ENCODE peak calls at places on chromosome 19, in ten cellular contexts. O is esophagus squamous epithelium, A is GM12878, H is body of pancreas, W is transverse colon, D is heart left ventricle, C is testis, R is esophagus muscularis mucosa, P is IMR-90, G is right lobe of liver. U is an unnamed sample. For H3K27me3, the result is how much of the 10 kb centered on the place peaks cover.

GRCh38 chr19:39936020-39936419 is 1.6 kb upstream of the FCGBP start:
- DNase-seq in O (no peak), A (no peak), H (no peak), W (peak), D (no peak), C (no peak), R (no peak), P (no peak), G (no peak), U (no peak)

GRCh38 chr19:15260939-15261338 is 28.7 kb upstream of the EPHX3 start:
- DNase-seq in O (no peak), A (no peak), H (no peak), W (no peak), D (no peak), C (no peak), R (no peak), P (no peak), G (no peak), U (no peak)

GRCh38 chr19:33297401-33298145 is 4.8 kb downstream of the CEBPA start:
- DNase-seq in O (no peak), A (no peak), H (no peak), W (no peak), D (no peak), C (no peak), R (no peak), P (no peak), G (peak), U (peak)

GRCh38 chr19:29671393-29672076 is 6.3 kb downstream of the PLEKHF1 start:
- DNase-seq in O (peak), A (peak), H (peak), W (peak), D (peak), C (peak), R (no peak), P (no peak), G (peak), U (no peak)

GRCh38 chr19:9039728-9040127 is 29.5 kb upstream of the MUC16 start:
- DNase-seq in O (no peak), A (no peak), H (no peak), W (no peak), D (no peak), C (no peak), R (no peak), P (no peak), G (no peak), U (no peak)

GRCh38 chr19:39053276-39054090 is 21.1 kb upstream of the FBXO27 start:
- DNase-seq in O (no peak), A (no peak), H (peak), W (peak), D (no peak), C (no peak), R (no peak), P (no peak), G (peak), U (no peak)

GRCh38 chr19:41699231-41699967 is 9.0 kb upstream of the CEACAM5 start:
- DNase-seq in O (no peak), A (no peak), H (peak), W (peak), D (no peak), C (no peak), R (peak), P (no peak), G (peak), U (peak)

GRCh38 chr19:49094505-49095482 is 9.5 kb downstream of the SNRNP70 start:
- DNase-seq in O (no peak), A (no peak), H (no peak), W (no peak), D (peak), C (peak), R (no peak), P (no peak), G (no peak), U (no peak)

GRCh38 chr19:6015841-6016545 is 38.1 kb upstream of the RANBP3 start:
- DNase-seq in O (no peak), A (no peak), H (no peak), W (no peak), D (no peak), C (no peak), R (no peak), P (no peak), G (no peak), U (no peak)

GRCh38 chr19:5991244-5991838 is 13.4 kb upstream of the RANBP3 start:
- DNase-seq in O (no peak), A (no peak), H (no peak), W (no peak), D (no peak), C (no peak), R (no peak), P (no peak), G (no peak), U (no peak)

GRCh38 chr19:10109528-10109927 is 2.0 kb upstream of the P2RY11 start:
- DNase-seq in O (no peak), A (no peak), H (no peak), W (no peak), D (no peak), C (no peak), R (no peak), P (no peak), G (no peak), U (no peak)

GRCh38 chr19:31314156-31314555 is 35.1 kb downstream of the TSHZ3 start:
- DNase-seq in O (no peak), A (no peak), H (no peak), W (no peak), D (no peak), C (no peak), R (no peak), P (no peak), G (no peak), U (no peak)

GRCh38 chr19:5445071-5445470 is 10.1 kb upstream of the ZNRF4 start:
- DNase-seq in O (no peak), A (no peak), H (no peak), W (no peak), D (no peak), C (no peak), R (no peak), P (no peak), G (no peak), U (no peak)

GRCh38 chr19:27733551-27734266 is 1479.2 kb downstream of the UQCRFS1 start:
- DNase-seq in O (no peak), A (no peak), H (no peak), W (no peak), D (no peak), C (no peak), R (peak), P (no peak), G (no peak), U (no peak)

GRCh38 chr19:35736913-35737886 is 5.1 kb downstream of the IGFLR1 start:
- DNase-seq in O (no peak), A (no peak), H (no peak), W (no peak), D (no peak), C (no peak), R (no peak), P (no peak), G (no peak), U (no peak)

GRCh38 chr19:3969435-3970312 is 1.2 kb downstream of the DAPK3 start:
- DNase-seq in O (no peak), A (no peak), H (peak), W (no peak), D (peak), C (no peak), R (no peak), P (peak), G (no peak), U (no peak)

GRCh38 chr19:5953034-5953589 is 24.8 kb downstream of the RANBP3 start:
- DNase-seq in O (no peak), A (no peak), H (no peak), W (no peak), D (no peak), C (no peak), R (no peak), P (peak), G (no peak), U (no peak)

GRCh38 chr19:17282488-17283256 is 971 bp downstream of the ANKLE1 start:
- DNase-seq in O (no peak), A (peak), H (peak), W (peak), D (peak), C (peak), R (peak), P (peak), G (peak), U (peak)

GRCh38 chr19:18153555-18154134 is 682 bp downstream of the PIK3R2 start:
- DNase-seq in O (no peak), A (no peak), H (peak), W (peak), D (peak), C (no peak), R (peak), P (no peak), G (peak), U (no peak)

GRCh38 chr19:4052114-4052992 is 14.3 kb downstream of the ZBTB7A start:
- DNase-seq in O (no peak), A (no peak), H (peak), W (peak), D (peak), C (no peak), R (no peak), P (peak), G (peak), U (peak)

GRCh38 chr19:16076958-16077611 is 790 bp downstream of the TPM4 start:
- DNase-seq in O (no peak), A (no peak), H (peak), W (peak), D (peak), C (peak), R (peak), P (no peak), G (no peak), U (peak)

GRCh38 chr19:18675779-18676178 is 7.7 kb upstream of the CRTC1 start:
- DNase-seq in O (no peak), A (no peak), H (no peak), W (no peak), D (no peak), C (no peak), R (no peak), P (no peak), G (no peak), U (no peak)

GRCh38 chr19:13723206-13723605 is 41.1 kb upstream of the MRI1 start:
- DNase-seq in O (no peak), A (no peak), H (no peak), W (no peak), D (no peak), C (no peak), R (no peak), P (peak), G (no peak), U (no peak)

DNA sequence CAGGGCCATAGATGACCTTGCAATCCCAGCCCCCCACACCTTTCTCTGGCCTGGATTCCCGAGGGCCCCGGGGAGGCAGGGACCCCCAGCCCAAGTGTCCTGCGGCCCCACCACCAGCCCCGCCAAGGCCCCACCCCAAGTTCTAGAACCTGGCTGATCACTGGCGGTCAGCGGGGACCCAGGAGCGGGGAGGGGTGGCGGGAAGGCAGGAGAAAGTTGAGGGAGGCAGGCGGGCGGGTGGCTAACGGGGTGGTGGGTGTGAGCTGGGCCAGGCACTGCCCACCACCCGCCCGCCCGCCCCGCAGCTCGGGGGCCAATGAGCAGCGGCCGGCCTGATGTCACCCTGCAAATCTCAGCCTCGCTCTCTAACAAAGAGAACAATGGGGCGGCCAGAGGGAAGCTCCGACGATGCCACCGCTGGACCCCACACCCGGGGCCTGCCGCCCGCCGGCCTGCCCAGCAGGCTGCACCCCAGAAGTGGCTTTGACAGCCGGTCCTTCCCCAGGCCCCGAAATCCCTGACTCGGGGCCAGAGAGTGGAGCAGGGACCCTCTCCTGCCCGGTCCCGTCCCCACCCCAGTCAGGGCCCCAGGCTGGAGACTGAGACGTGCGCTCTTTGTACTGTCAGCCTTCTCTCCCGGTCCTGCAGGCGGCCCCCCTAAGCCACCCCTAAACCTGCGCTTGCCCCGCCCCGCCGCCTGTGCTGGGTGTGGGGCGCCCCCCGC is 1.6 kb downstream of the MEX3D start:
- DNase-seq in O (no peak), A (no peak), H (peak), W (peak), D (peak), C (peak), R (no peak), P (peak), G (peak), U (peak)
- TF ChIP-seq POLR2A in O (peak), A (no peak), H (peak), W (peak), D (peak), C (no peak), R (no peak), P (peak), G (peak), U (peak)

DNA sequence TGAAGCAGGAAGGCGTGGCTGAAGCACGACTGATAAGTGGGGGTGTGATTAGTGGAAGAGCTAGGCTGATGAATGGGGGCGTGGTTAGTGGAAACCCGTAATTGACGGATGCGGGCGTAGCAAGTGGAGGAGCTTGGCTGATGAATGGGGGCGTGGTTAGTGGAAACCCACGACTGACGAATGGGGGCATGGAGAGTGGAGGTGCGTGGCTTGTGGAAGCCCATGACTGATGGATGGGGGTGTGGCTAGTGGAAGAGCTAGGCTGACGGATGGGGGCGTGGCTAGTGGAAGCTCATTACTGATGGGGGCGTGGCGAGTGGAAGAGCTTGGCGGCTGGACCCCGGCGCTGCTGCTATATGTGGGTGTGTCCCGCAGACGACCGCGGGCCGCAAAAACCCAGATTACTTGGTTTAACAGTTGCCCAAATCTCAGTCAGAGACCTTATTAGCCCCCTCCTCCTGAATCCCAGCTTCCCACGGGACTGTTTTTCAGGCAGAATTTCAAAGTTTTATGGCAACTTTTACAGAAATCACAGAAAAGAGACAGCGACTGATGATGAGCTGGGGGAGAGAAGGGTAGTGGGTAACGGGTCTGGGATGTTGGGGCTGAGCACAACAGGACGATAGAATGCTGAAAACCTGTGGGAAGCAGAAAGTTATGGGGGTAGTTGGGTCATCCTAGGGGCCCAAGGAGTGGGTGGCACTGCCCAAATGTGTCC is 9.0 kb upstream of the MEIS3 start:
- DNase-seq in O (no peak), A (peak), H (peak), W (peak), D (peak), C (peak), R (peak), P (peak), G (peak), U (peak)
- H3K27me3 ChIP-seq in O (half or more), A (under half), H (under half), W (half or more), D (half or more), C (under half), R (under half), P (under half), G (under half), U (under half)

DNA sequence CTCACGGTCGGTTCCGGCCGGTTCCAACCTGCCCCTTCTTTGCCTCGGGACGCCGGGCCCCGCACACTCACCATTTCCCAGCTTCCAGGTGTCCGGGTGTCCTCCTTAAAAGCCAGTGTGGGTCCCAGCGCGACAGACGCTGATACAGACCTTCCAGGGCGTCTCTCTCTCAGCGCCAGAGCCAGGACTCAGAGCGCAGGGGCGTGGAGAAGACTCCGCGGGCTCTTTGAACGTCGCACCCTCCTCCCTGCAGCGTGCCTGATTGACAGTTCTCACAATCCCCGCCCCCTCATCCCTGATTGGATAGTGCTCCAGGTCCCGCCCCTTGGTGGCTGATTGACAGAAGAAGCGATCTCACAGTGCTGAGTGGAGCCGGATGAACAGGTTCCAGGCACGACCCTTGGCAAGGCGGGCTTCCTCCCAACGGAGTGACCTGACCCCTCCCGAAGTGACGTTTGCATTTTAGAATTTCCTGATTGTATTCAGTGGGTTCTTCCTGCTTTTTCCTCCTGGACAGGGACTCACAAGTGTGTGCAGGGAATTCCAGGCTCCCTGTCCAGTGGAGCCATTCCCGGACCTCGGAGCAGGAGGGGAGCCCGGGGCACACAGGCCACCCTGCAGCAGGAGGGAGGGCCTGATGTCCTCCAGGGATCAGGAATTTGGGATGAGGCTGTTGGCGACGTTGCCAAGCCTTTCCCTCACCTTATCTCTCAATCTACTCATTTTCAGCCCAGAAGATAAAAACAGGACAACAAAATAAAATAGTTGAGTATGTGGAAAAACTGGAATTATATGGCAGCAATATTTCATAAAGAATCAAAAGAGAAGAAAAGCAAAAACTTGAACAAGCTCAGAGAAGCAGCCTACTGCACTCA is at the start of gene ZNF823:
- DNase-seq in O (peak), A (peak), H (peak), W (peak), D (peak), C (peak), R (peak), P (peak), G (peak), U (peak)
- TF ChIP-seq POLR2A in O (peak), A (peak), H (peak), W (peak), D (peak), C (peak), R (peak), P (no peak), G (peak), U (peak)

GRCh38 chr19:55152017-55152416 is 3.0 kb upstream of the TNNT1 start:
- DNase-seq in O (no peak), A (no peak), H (no peak), W (no peak), D (no peak), C (no peak), R (no peak), P (no peak), G (no peak), U (no peak)
- H3K27me3 ChIP-seq in O (half or more), A (under half), H (under half), W (half or more), D (under half), C (under half), R (under half), P (under half), G (under half), U (under half)

GRCh38 chr19:53868091-53868891 is 608 bp downstream of the MYADM start:
- DNase-seq in O (no peak), A (no peak), H (peak), W (peak), D (peak), C (peak), R (no peak), P (peak), G (peak), U (peak)

GRCh38 chr19:53868892-53869804 is 1.5 kb downstream of the MYADM start:
- DNase-seq in O (no peak), A (no peak), H (peak), W (peak), D (peak), C (peak), R (peak), P (peak), G (peak), U (peak)

GRCh38 chr19:53865918-53866696 is 1.6 kb upstream of the MYADM start:
- DNase-seq in O (no peak), A (no peak), H (peak), W (peak), D (peak), C (peak), R (no peak), P (peak), G (no peak), U (peak)

GRCh38 chr19:53865523-53865917 is 2.2 kb upstream of the MYADM start:
- DNase-seq in O (no peak), A (no peak), H (no peak), W (no peak), D (no peak), C (no peak), R (no peak), P (no peak), G (no peak), U (no peak)

GRCh38 chr19:53867225-53868090 is at the start of gene MYADM:
- DNase-seq in O (peak), A (peak), H (peak), W (peak), D (peak), C (peak), R (peak), P (peak), G (peak), U (peak)
- TF ChIP-seq POLR2A in O (no peak), A (peak), H (peak), W (peak), D (peak), C (peak), R (peak), P (peak), G (peak), U (peak)

GRCh38 chr19:57947419-57948134 is at the start of gene ZNF256:
- DNase-seq in O (peak), A (peak), H (peak), W (peak), D (peak), C (peak), R (peak), P (peak), G (peak), U (peak)
- H3K27me3 ChIP-seq in O (under half), A (under half), H (under half), W (under half), D (under half), C (under half), R (under half), P (under half), G (under half), U (under half)

GRCh38 chr19:45405435-45406164 is 731 bp upstream of the PPP1R13L start:
- DNase-seq in O (no peak), A (peak), H (peak), W (peak), D (peak), C (peak), R (peak), P (peak), G (peak), U (peak)
- TF ChIP-seq POLR2A in O (no peak), A (peak), H (no peak), W (no peak), D (peak), C (no peak), R (peak), P (peak), G (peak), U (no peak)

GRCh38 chr19:55137915-55138314 is 11.1 kb downstream of the TNNT1 start:
- DNase-seq in O (no peak), A (no peak), H (no peak), W (no peak), D (no peak), C (no peak), R (no peak), P (no peak), G (no peak), U (no peak)
- H3K27me3 ChIP-seq in O (half or more), A (under half), H (under half), W (half or more), D (under half), C (under half), R (under half), P (under half), G (under half), U (under half)

GRCh38 chr19:2491130-2491801 is 15.3 kb downstream of the GADD45B start:
- DNase-seq in O (no peak), A (no peak), H (peak), W (peak), D (no peak), C (no peak), R (no peak), P (peak), G (peak), U (peak)
- TF ChIP-seq POLR2A in O (no peak), A (no peak), H (no peak), W (no peak), D (no peak), C (no peak), R (no peak), P (no peak), G (no peak), U (no peak)

U was measured in uterus.